ENCODE peak calls at places on chromosomes 11 and 22, in nine cellular contexts. H, L, O, E, R, N, P, Y and Q are unnamed samples.
A peak's percentile ranks its signal among the peaks of the same experiment; 100 is the strongest.

GRCh38 chr11:132858203-132858602 is 674.1 kb downstream of the OPCML start:
- DNase-seq in H (no peak), Y (peak; percentile 42), P (no peak), E (no peak), R (no peak), L (peak; percentile 8), O (no peak), N (peak; percentile 39), Q (no peak)

GRCh38 chr11:60165538-60165937 is 17.3 kb downstream of the MS4A6A start:
- DNase-seq in N (no peak), E (no peak), O (no peak), H (no peak), P (no peak), L (peak; percentile 23), R (no peak), Y (no peak), Q (no peak)

GRCh38 chr22:42967933-42968332 is 47.0 kb downstream of the PACSIN2 start:
- DNase-seq in E (no peak), Y (no peak), P (peak; percentile 81), N (no peak), H (no peak), O (peak; percentile 80), L (no peak), R (no peak), Q (no peak)

GRCh38 chr11:17463795-17464194 is 12.8 kb downstream of the ABCC8 start:
- DNase-seq in L (no peak), N (no peak), P (no peak), E (no peak), H (no peak), O (no peak), R (no peak), Y (no peak), Q (no peak)

GRCh38 chr22:48746789-48747425 is 1080.8 kb downstream of the BRD1 start:
- DNase-seq in N (no peak), Y (no peak), O (no peak), R (no peak), H (no peak), P (no peak), E (no peak), L (no peak), Q (peak; percentile 5)

GRCh38 chr11:27496461-27496860 is 10.1 kb downstream of the LIN7C start:
- DNase-seq in R (no peak), E (no peak), H (no peak), L (no peak), P (no peak), O (no peak), N (peak; percentile 47), Y (no peak), Q (no peak)

GRCh38 chr11:14089690-14090462 is 127.4 kb downstream of the SPON1 start:
- DNase-seq in E (no peak), L (no peak), H (no peak), Y (peak; percentile 36), N (no peak), P (no peak), O (no peak), R (no peak), Q (no peak)

GRCh38 chr11:13487661-13488030 is 8.2 kb downstream of the PTH start:
- DNase-seq in O (no peak), L (peak; percentile 19), H (no peak), Y (no peak), R (no peak), N (no peak), P (no peak), E (no peak), Q (no peak)

GRCh38 chr11:48012051-48012391 is 31.7 kb downstream of the PTPRJ start:
- DNase-seq in H (no peak), E (no peak), N (no peak), Y (no peak), R (no peak), L (no peak), P (no peak), O (no peak), Q (no peak)

GRCh38 chr11:102846292-102846691 is 2.9 kb upstream of the MMP3 start:
- DNase-seq in R (no peak), Y (no peak), N (peak; percentile 59), P (no peak), L (peak; percentile 47), E (no peak), O (no peak), H (no peak), Q (no peak)

GRCh38 chr11:95790933-95791247 is 592 bp downstream of the CEP57 start:
- DNase-seq in L (peak; percentile 75), H (peak; percentile 27), N (peak; percentile 66), P (peak; percentile 89), E (peak; percentile 80), R (peak; percentile 55), Y (peak; percentile 91), O (peak; percentile 83), Q (peak; percentile 55)

GRCh38 chr11:95789506-95790122 is at the start of gene FAM76B:
- DNase-seq in L (peak; percentile 99), E (peak; percentile 97), R (peak; percentile 91), Y (peak; percentile 99), N (peak; percentile 99), P (peak; percentile 98), O (peak; percentile 99), H (peak; percentile 98), Q (peak; percentile 87)

GRCh38 chr11:95790123-95790932 is at the start of gene CEP57:
- DNase-seq in N (peak; percentile 99), O (peak; percentile 96), R (peak; percentile 90), P (peak; percentile 95), Y (peak; percentile 97), L (peak; percentile 99), H (peak; percentile 94), E (peak; percentile 92), Q (peak; percentile 93)

GRCh38 chr11:95791385-95792033 is 1.2 kb downstream of the CEP57 start:
- DNase-seq in H (no peak), R (no peak), L (no peak), O (no peak), P (no peak), Y (no peak), E (no peak), N (no peak), Q (no peak)

GRCh38 chr11:95788921-95789505 is 569 bp downstream of the FAM76B start:
- DNase-seq in N (peak; percentile 57), P (no peak), L (peak; percentile 29), E (no peak), R (no peak), O (no peak), Y (peak; percentile 71), H (peak; percentile 29), Q (no peak)
- TF ChIP-seq CTCF in N (peak; percentile 27), P (peak; percentile 8), L (peak; percentile 13), E (no peak), R (no peak), O (no peak), Y (peak; percentile 29), H (peak; percentile 28), Q (no peak)

DNA sequence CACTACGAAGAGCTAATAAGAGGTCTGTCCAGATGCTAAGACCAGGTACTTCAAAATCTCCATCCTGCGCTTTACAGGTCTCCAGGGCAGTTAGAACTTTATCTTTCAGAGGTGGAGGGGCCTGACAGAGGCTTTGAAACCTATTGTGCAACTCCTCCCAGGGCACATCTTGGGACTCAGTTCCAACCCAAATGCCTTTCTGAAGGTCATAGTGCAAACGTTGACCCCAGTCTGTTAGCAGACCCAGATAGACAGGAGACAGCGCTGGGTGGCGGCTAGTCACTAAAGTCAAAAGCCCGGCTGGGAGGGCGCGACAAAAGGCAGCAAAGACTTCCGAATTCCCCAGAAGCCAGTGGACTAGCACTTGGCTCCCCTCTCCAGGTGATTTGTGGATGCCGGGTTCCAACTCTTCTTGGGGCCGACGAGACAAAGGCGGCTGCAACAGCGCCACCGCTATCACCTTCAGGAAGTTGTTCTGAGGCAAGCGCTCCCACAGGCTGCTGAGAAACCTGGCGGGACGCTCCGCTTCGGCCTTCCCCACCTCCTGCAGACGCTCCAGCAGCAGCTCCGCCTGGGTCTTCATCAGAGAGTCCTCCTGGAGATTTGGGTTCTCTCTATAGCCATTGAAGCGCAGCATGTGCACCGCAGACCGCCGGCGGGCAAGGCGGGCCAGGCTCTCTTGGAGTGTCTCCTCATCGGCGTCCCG is 728 bp downstream of the FANCF start:
- DNase-seq in N (peak; percentile 70), H (peak; percentile 24), E (no peak), Y (peak; percentile 85), L (peak; percentile 69), R (no peak), P (peak; percentile 84), O (peak; percentile 74), Q (no peak)
- TF ChIP-seq CTCF in N (peak; percentile 40), H (peak; percentile 49), E (no peak), Y (peak; percentile 56), L (peak; percentile 18), R (no peak), P (peak; percentile 34), O (peak; percentile 31), Q (no peak)

DNA sequence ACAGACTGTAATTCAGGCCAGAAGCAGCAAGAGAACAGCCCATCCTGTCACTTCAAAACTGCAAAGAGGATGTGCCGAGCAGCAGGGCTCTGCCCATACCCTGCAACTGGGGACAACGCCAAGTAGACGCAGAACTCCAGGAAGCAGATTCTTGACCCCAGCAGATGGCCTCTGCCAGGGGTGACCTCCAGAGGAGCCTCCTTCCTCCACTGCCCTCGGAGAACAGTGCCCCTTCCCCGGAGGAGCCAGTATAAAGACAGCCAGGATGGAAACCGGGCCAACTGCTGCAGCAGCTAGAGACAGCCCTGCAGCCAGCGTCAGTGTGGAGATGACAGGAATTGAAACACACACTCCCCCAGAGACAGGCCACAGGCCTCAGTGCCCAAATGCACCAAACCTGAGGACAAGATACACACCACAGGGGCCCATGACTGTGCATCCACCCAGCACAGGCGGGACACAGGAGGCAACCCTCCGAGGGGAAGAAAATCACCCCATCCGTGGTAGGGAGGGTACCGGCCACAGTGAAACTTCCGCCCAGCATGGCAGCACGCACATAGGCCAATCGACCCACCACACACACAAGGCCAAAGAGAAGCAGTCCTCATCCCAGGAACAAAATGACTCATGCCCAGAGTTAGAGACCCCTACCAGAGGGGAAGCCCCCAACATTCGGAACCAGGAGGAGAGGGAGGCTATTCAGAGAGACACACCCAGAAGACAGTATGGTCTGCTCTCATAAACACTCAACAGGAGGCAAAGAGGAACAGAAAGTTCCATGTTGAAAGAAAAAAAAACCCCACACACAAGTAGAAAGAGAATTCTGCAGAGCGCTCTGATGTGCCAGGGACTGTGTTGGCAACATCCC is 5.6 kb downstream of the AHNAK start:
- DNase-seq in R (no peak), H (no peak), P (no peak), L (no peak), N (no peak), O (peak; percentile 70), Y (no peak), E (peak; percentile 44), Q (no peak)
- TF ChIP-seq CTCF in R (no peak), H (no peak), P (no peak), L (no peak), N (no peak), O (no peak), Y (no peak), E (no peak), Q (no peak)

DNA sequence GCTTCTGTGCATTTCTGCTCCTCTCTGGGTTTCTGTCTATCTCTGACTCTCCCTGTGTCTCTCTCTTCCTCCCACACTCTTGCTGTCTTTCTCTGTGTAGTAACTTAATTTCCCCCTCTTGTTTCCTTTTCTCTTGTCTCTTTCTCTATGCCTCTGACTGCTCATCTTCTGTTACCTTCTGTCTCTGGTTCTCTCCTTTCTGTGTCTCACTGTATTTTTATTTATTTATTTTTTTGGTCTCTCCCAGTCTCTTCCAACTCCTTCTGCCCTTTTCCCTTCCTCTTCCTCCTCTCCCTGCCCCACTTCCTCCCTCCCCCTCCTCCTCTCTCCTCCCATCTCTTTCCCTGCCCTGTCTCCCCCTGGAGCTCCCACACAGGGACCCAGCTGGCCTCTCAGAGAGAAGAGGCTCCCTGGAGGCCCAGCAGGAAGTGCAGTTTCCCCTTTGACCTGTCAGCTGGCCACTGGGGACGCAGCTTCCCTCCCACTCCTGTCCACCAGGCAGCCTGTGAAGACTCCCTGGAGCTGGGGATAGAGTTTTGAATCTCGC is 38.3 kb upstream of the MYH9 start:
- DNase-seq in N (no peak), R (no peak), H (no peak), P (peak; percentile 75), Y (peak; percentile 47), O (no peak), E (no peak), L (no peak), Q (no peak)
- TF ChIP-seq CTCF in N (no peak), R (no peak), H (no peak), P (no peak), Y (no peak), O (no peak), E (no peak), L (no peak), Q (no peak)